ENCODE peak calls at places on chromosomes 16 and 17, in seven cellular contexts. D is left ventricle myocardium inferior, J is endodermal cell, Q is HCT116, B is K562, C is IMR-90, K is body of pancreas. N is an unnamed sample. For H3K36me3, the result is how much of the 10 kb centered on the place peaks cover.

GRCh38 chr16:70711211-70711978 is 25.5 kb upstream of the MTSS2 start:
- DNase-seq in B (no peak), D (no peak), Q (no peak), K (no peak), J (no peak), C (no peak), N (no peak)

GRCh38 chr16:89727406-89728120 is 6.2 kb downstream of the ZNF276 start:
- DNase-seq in D (no peak), Q (no peak), J (peak), K (no peak), B (no peak), C (no peak), N (no peak)

GRCh38 chr17:29066603-29067002 is 23.7 kb downstream of the PIPOX start:
- DNase-seq in D (no peak), C (no peak), Q (no peak), J (no peak), B (no peak), K (no peak), N (no peak)

GRCh38 chr16:1920727-1921155 is 2.5 kb upstream of the HS3ST6 start:
- DNase-seq in D (no peak), Q (no peak), C (no peak), K (peak), J (peak), B (peak), N (no peak)

GRCh38 chr16:49638696-49639629 is 216.9 kb downstream of the ZNF423 start:
- DNase-seq in B (no peak), C (peak), K (peak), J (peak), D (peak), Q (no peak), N (no peak)

GRCh38 chr17:8357910-8358309 is 18.3 kb downstream of the ODF4 start:
- DNase-seq in B (no peak), C (no peak), K (no peak), D (no peak), Q (no peak), J (no peak), N (no peak)

GRCh38 chr16:19831678-19832077 is 53.0 kb downstream of the GPRC5B start:
- DNase-seq in K (no peak), C (peak), J (no peak), D (no peak), Q (no peak), B (no peak), N (no peak)

GRCh38 chr16:17412221-17412620 is 58.5 kb downstream of the XYLT1 start:
- DNase-seq in C (peak), B (no peak), D (no peak), J (no peak), K (peak), Q (no peak), N (no peak)

GRCh38 chr17:45964634-45965033 is 34.4 kb upstream of the STH start:
- DNase-seq in K (no peak), B (no peak), Q (no peak), D (no peak), C (no peak), J (no peak), N (no peak)

GRCh38 chr16:2609827-2610470 is 72.1 kb downstream of the PDPK1 start:
- DNase-seq in D (no peak), J (no peak), K (no peak), Q (no peak), C (no peak), B (no peak), N (no peak)

GRCh38 chr17:72587156-72587555 is 466.3 kb downstream of the SOX9 start:
- DNase-seq in K (no peak), C (no peak), J (no peak), D (no peak), Q (no peak), B (no peak), N (no peak)

GRCh38 chr17:64236827-64237403 is 26.1 kb downstream of the TEX2 start:
- DNase-seq in J (no peak), Q (peak), B (peak), K (no peak), C (no peak), D (no peak), N (no peak)

GRCh38 chr17:73196500-73196899 is 3.6 kb downstream of the COG1 start:
- DNase-seq in Q (no peak), C (no peak), D (no peak), J (peak), B (no peak), K (peak), N (no peak)

GRCh38 chr17:78231991-78232759 is 744 bp downstream of the TMEM235 start:
- DNase-seq in J (peak), B (no peak), D (no peak), K (no peak), C (no peak), Q (no peak), N (no peak)

GRCh38 chr17:73667184-73667959 is 23.1 kb upstream of the SDK2 start:
- DNase-seq in B (no peak), D (no peak), K (peak), C (no peak), Q (no peak), J (no peak), N (peak)

GRCh38 chr17:81251943-81252301 is 12.8 kb downstream of the NDUFAF8 start:
- DNase-seq in Q (no peak), J (no peak), C (no peak), K (no peak), B (no peak), D (no peak), N (no peak)

GRCh38 chr17:16938496-16939270 is 33.2 kb downstream of the TNFRSF13B start:
- DNase-seq in D (no peak), C (no peak), B (no peak), Q (no peak), J (peak), K (no peak), N (no peak)

GRCh38 chr16:78499399-78499798 is 399.9 kb downstream of the WWOX start:
- DNase-seq in Q (no peak), D (no peak), K (no peak), C (no peak), J (no peak), B (no peak), N (no peak)

GRCh38 chr17:27322026-27322425 is 28.1 kb downstream of the WSB1 start:
- DNase-seq in D (no peak), K (no peak), J (peak), Q (no peak), C (no peak), B (no peak), N (no peak)

GRCh38 chr17:27318633-27319032 is 24.7 kb downstream of the WSB1 start:
- DNase-seq in D (no peak), Q (no peak), C (no peak), J (no peak), K (no peak), B (no peak), N (no peak)

GRCh38 chr17:27319536-27320221 is 25.8 kb downstream of the WSB1 start:
- DNase-seq in C (peak), K (peak), D (peak), J (no peak), B (no peak), Q (no peak), N (no peak)

GRCh38 chr17:27321372-27321771 is 27.5 kb downstream of the WSB1 start:
- DNase-seq in J (no peak), K (no peak), B (no peak), C (no peak), D (no peak), Q (no peak), N (no peak)

DNA sequence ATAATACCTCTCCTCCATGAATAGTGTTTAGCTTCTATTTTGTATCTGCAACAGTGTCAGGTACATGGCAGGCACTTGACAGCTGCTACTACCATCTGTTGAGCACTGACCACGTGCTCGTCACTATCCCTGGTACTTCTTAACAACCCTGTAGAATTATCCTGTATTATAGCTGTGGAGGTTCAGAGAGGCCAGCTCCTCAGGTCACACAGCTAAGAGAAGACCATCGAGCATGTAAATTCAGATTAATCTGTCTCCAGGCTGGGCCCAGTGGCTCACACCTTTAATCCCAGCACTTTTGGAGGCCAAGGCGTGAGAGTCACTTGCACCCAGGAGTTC is 26.3 kb downstream of the WSB1 start:
- DNase-seq in D (no peak), B (no peak), K (no peak), C (no peak), J (no peak), Q (no peak), N (no peak)
- H3K36me3 ChIP-seq in D (under half), B (under half), K (under half), C (under half), J (under half), Q (under half), N (under half)

GRCh38 chr17:41864498-41864836 is 756 bp downstream of the KLHL11 start:
- DNase-seq in B (peak), K (no peak), J (peak), D (no peak), Q (no peak), C (no peak), N (no peak)

GRCh38 chr17:41863074-41863843 is 2.0 kb downstream of the KLHL11 start:
- DNase-seq in K (no peak), J (peak), Q (no peak), B (no peak), D (no peak), C (no peak), N (no peak)

GRCh38 chr17:41868568-41868967 is 3.3 kb upstream of the KLHL11 start:
- DNase-seq in C (no peak), K (no peak), J (no peak), D (no peak), B (no peak), Q (no peak), N (no peak)

GRCh38 chr17:41865596-41865893 is 322 bp upstream of the KLHL11 start:
- DNase-seq in J (no peak), C (no peak), B (no peak), D (no peak), Q (no peak), K (no peak), N (no peak)

GRCh38 chr17:41864837-41865595 is at the start of gene KLHL11:
- DNase-seq in J (peak), B (peak), K (peak), C (peak), Q (peak), D (peak), N (peak)
- TF ChIP-seq CTCF in J (peak), B (peak), K (peak), C (no peak), Q (no peak), D (peak), N (no peak)

GRCh38 chr17:50365165-50365564 is 7.8 kb downstream of the MRPL27 start:
- DNase-seq in J (peak), D (no peak), B (no peak), K (no peak), Q (no peak), C (no peak), N (no peak)

GRCh38 chr17:50363217-50364060 is 9.5 kb downstream of the MRPL27 start:
- DNase-seq in C (peak), D (no peak), B (no peak), J (peak), Q (no peak), K (no peak), N (no peak)

GRCh38 chr17:50364715-50365114 is 8.3 kb downstream of the MRPL27 start:
- DNase-seq in C (peak), Q (no peak), D (no peak), K (no peak), J (peak), B (no peak), N (no peak)

GRCh38 chr17:50362661-50363060 is 10.3 kb downstream of the MRPL27 start:
- DNase-seq in J (peak), B (no peak), Q (no peak), D (no peak), K (no peak), C (no peak), N (no peak)

GRCh38 chr17:50364061-50364458 is 8.9 kb downstream of the MRPL27 start:
- DNase-seq in Q (no peak), B (no peak), D (no peak), J (no peak), C (no peak), K (no peak), N (no peak)
- H3K27ac ChIP-seq in Q (no peak), B (no peak), D (no peak), J (peak), C (no peak), K (no peak), N (no peak)

DNA sequence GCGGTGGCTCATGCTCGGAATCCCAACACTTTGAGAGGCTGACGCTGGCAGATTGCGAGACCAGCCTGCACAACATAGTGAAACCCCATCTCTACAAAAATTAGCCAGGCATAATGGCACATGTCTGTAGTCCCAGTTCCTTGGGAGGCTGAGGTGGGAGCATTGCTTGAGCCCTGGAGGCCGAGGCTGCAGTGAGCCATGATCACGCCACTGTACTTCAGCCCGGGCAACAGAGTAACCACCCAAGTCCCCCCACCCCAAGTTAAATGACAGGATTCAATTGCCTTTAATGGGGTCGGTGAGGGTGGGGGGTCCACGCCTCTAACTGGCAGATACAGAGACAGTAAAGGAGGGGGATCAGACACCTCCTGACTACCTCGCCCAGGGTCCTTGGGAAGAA is 44.9 kb downstream of the EMP2 start:
- DNase-seq in B (no peak), C (no peak), K (no peak), Q (no peak), D (no peak), J (no peak), N (no peak)
- H3K36me3 ChIP-seq in B (under half), C (under half), K (under half), Q (under half), D (half or more), J (under half), N (half or more)

DNA sequence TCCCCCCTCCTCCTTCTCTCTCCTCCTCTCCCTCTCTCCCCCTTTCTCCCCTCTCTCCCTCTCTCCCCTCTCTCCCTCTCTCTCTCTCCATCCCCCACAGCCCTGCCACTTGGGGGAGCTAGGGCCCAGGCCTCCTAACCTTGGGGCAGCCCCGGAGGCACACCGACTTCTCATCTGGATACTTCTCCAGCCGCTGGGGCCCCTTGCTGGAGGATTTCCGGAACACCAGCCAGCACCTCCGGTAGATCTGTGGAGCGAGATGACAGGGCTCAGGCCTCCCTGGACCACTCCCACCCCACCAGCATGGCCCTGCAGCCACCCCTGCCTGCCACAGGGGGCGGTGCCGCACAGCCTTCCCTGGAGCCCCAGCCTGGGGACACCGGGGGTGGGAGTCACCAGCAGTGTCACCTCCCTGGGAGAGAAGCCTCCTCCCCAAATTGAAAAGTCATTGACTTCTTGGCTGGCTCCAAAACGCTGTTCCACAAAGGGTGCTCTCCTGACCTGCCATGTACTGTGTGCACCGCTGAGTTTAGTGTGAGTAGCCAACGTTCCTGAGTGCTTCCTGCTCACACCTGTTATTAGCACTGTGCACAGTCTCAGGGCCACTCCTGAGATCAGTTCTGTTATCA is 10.5 kb downstream of the DOK4 start:
- DNase-seq in C (peak), Q (peak), B (peak), J (peak), D (no peak), K (no peak), N (no peak)
- TF ChIP-seq CTCF in C (peak), Q (peak), B (peak), J (peak), D (peak), K (peak), N (peak)

GRCh38 chr17:68513932-68514331 is 1.7 kb downstream of the PRKAR1A start:
- DNase-seq in B (no peak), Q (no peak), J (no peak), C (no peak), D (no peak), K (no peak), N (no peak)

GRCh38 chr17:68515238-68515637 is 3.0 kb downstream of the PRKAR1A start:
- DNase-seq in D (no peak), B (no peak), K (no peak), C (no peak), J (peak), Q (no peak), N (no peak)

GRCh38 chr17:68512967-68513474 is 791 bp downstream of the PRKAR1A start:
- DNase-seq in B (no peak), C (peak), D (no peak), Q (no peak), K (no peak), J (peak), N (peak)

GRCh38 chr17:68516732-68517131 is 4.5 kb downstream of the PRKAR1A start:
- DNase-seq in J (peak), C (peak), B (no peak), D (no peak), Q (no peak), K (no peak), N (no peak)

DNA sequence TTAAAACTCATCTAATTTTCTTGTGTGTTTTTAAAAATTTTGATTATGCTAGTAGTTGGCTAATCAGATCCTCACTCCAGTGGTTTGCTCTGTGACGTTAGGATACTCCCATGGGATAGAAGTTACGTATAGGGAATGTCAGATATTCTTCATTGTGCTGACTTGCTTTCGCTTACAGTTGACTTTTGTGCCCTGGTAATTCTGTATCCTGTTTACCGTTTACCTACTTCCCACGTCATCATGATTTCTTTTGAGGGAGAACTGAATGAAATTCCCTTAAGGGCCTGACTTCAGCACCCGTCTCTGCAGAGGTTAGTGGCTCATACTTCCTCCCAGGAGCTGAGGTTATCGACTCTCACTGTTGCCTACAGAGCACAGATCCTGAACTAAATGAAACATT is 2.6 kb downstream of the PRKAR1A start:
- DNase-seq in K (no peak), J (peak), C (peak), Q (no peak), B (no peak), D (no peak), N (no peak)
- H3K27ac ChIP-seq in K (no peak), J (no peak), C (no peak), Q (no peak), B (no peak), D (peak), N (peak)

GRCh38 chr17:3810019-3810418 is 9.0 kb upstream of the ITGAE start:
- DNase-seq in Q (no peak), C (no peak), K (no peak), J (no peak), D (no peak), B (no peak), N (no peak)
- H3K36me3 ChIP-seq in Q (under half), C (under half), K (under half), J (half or more), D (half or more), B (half or more), N (half or more)

GRCh38 chr16:66578596-66579531 is at the start of gene CMTM2:
- DNase-seq in K (no peak), B (no peak), C (no peak), Q (no peak), D (no peak), J (peak), N (no peak)

GRCh38 chr16:66576306-66576705 is 3.0 kb upstream of the CMTM2 start:
- DNase-seq in D (no peak), B (no peak), C (no peak), Q (no peak), J (no peak), K (no peak), N (no peak)

GRCh38 chr16:66585477-66586239 is 6.4 kb downstream of the CMTM2 start:
- DNase-seq in B (no peak), D (no peak), K (no peak), J (peak), C (no peak), Q (no peak), N (no peak)

GRCh38 chr16:66581246-66581952 is 2.1 kb downstream of the CMTM2 start:
- DNase-seq in Q (no peak), J (no peak), D (no peak), C (peak), B (no peak), K (no peak), N (no peak)

DNA sequence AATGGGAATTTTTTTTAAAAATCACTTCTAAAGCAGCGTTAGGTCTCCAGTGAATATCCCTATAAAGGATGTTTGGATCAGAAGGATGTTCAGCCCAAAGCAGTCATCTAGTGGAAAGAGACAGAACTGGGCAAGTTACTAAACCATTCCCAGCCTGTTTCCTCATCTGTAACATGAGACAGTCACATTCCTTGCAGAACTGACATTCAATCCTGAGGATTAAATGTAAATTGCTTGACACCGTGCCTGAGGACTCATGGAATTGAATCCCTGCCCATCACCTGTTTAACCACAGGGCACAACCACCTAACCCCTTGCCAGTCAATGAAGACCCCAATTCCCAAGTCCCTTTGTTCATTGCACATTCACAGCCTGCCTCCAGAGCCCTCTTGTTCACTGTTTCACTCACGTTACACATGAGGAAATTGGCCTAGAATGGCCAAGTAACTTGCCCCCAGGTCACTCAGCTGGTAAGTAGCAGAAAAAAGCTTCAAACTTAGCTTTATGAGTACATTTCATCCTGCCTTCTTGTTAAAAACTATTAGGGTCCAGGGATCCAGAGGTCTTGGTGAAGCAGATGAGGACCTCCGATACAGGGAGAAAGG is 1.4 kb downstream of the CMTM2 start:
- DNase-seq in B (no peak), D (no peak), J (no peak), C (peak), K (no peak), Q (no peak), N (no peak)
- TF ChIP-seq CTCF in B (no peak), D (no peak), J (no peak), C (peak), K (no peak), Q (no peak), N (no peak)

N was measured in right atrium auricular region.